ENCODE peak calls at places on chromosomes 2 and 18, in six cellular contexts. L is hepatocyte, R is AG09319, K is fibroblast of lung, Q is type B pancreatic cell, G is tibial artery. I is an unnamed sample.

GRCh38 chr2:10635430-10635829 is 54.3 kb downstream of the NOL10 start:
- DNase-seq in R (no peak), Q (no peak), K (no peak), L (peak), G (no peak), I (no peak)

GRCh38 chr2:127605691-127606277 is 40.2 kb upstream of the GPR17 start:
- DNase-seq in K (no peak), L (no peak), G (no peak), R (no peak), Q (peak), I (peak)

GRCh38 chr2:65061910-65062339 is 5.7 kb downstream of the CEP68 start:
- DNase-seq in G (no peak), L (no peak), Q (no peak), K (no peak), R (no peak), I (no peak)

GRCh38 chr2:148813603-148814065 is 61.4 kb upstream of the KIF5C start:
- DNase-seq in G (no peak), K (no peak), Q (no peak), L (no peak), R (no peak), I (no peak)

GRCh38 chr2:85887566-85888019 is 1.2 kb downstream of the ST3GAL5 start:
- DNase-seq in L (peak), R (no peak), K (peak), Q (no peak), G (peak), I (no peak)

GRCh38 chr2:23411752-23412431 is 26.9 kb downstream of the KLHL29 start:
- DNase-seq in L (no peak), G (no peak), Q (no peak), K (peak), R (peak), I (no peak)

GRCh38 chr2:63580651-63581050 is 7.6 kb downstream of the WDPCP start:
- DNase-seq in R (no peak), L (no peak), Q (no peak), K (no peak), G (no peak), I (no peak)

GRCh38 chr2:77397763-77398162 is 124.4 kb downstream of the LRRTM4 start:
- DNase-seq in R (no peak), G (no peak), Q (no peak), K (no peak), L (peak), I (no peak)

GRCh38 chr18:49745051-49746014 is 68.0 kb downstream of the ACAA2 start:
- DNase-seq in Q (no peak), K (no peak), G (no peak), L (no peak), R (no peak), I (no peak)

GRCh38 chr2:119449526-119449925 is 17.9 kb downstream of the TMEM37 start:
- DNase-seq in Q (no peak), R (no peak), L (no peak), G (no peak), K (no peak), I (no peak)

GRCh38 chr2:118994172-118994700 is 52.2 kb downstream of the MARCO start:
- DNase-seq in R (no peak), Q (peak), G (peak), K (no peak), L (no peak), I (peak)

GRCh38 chr2:121036226-121036692 is 248.7 kb downstream of the TFCP2L1 start:
- DNase-seq in G (no peak), Q (no peak), K (no peak), R (no peak), L (peak), I (no peak)

GRCh38 chr2:53964237-53964952 is 6.4 kb downstream of the PSME4 start:
- DNase-seq in L (no peak), K (no peak), G (no peak), R (no peak), Q (no peak), I (no peak)

GRCh38 chr18:45493830-45494229 is 121.4 kb upstream of the SLC14A2 start:
- DNase-seq in R (no peak), L (no peak), Q (no peak), G (no peak), K (no peak), I (no peak)

GRCh38 chr2:74316616-74317295 is 26.5 kb downstream of the SLC4A5 start:
- DNase-seq in R (no peak), K (no peak), G (no peak), Q (no peak), L (peak), I (no peak)

GRCh38 chr2:172582656-172583055 is 26.8 kb downstream of the PDK1 start:
- DNase-seq in K (no peak), G (no peak), L (no peak), R (no peak), Q (no peak), I (no peak)

GRCh38 chr2:223758131-223758840 is 79.1 kb downstream of the AP1S3 start:
- DNase-seq in R (no peak), K (no peak), Q (no peak), L (no peak), G (no peak), I (peak)

GRCh38 chr2:168348076-168348475 is 100.7 kb upstream of the STK39 start:
- DNase-seq in Q (no peak), G (no peak), K (peak), R (no peak), L (peak), I (no peak)

GRCh38 chr2:42809876-42810125 is 17.4 kb upstream of the HAAO start:
- DNase-seq in G (peak), R (peak), Q (peak), L (peak), K (no peak), I (peak)
- TF ChIP-seq CTCF in G (no peak), R (no peak), Q (peak), L (no peak), K (no peak), I (peak)

GRCh38 chr2:146821836-146822316 is 1023.0 kb upstream of the ACVR2A start:
- DNase-seq in R (no peak), G (no peak), K (peak), Q (no peak), L (no peak), I (no peak)
- TF ChIP-seq CTCF in R (no peak), G (no peak), K (no peak), Q (peak), L (no peak), I (peak)

GRCh38 chr2:9262671-9263171 is 56.1 kb downstream of the ASAP2 start:
- DNase-seq in L (no peak), Q (no peak), K (peak), G (no peak), R (no peak), I (no peak)
- TF ChIP-seq CTCF in L (no peak), Q (no peak), K (no peak), G (no peak), R (no peak), I (no peak)

GRCh38 chr2:134855709-134856108 is 17.3 kb downstream of the ACMSD start:
- DNase-seq in L (no peak), R (no peak), G (no peak), K (no peak), Q (no peak), I (no peak)
- TF ChIP-seq CTCF in L (no peak), R (no peak), G (no peak), K (no peak), Q (no peak), I (no peak)

GRCh38 chr2:197615033-197615652 is 60.2 kb downstream of the RFTN2 start:
- DNase-seq in K (no peak), Q (no peak), R (no peak), L (peak), G (no peak), I (no peak)
- TF ChIP-seq CTCF in K (no peak), Q (no peak), R (no peak), L (peak), G (no peak), I (no peak)

GRCh38 chr2:111900859-111901258 is 2.5 kb downstream of the MERTK start:
- DNase-seq in R (no peak), G (no peak), K (peak), Q (no peak), L (peak), I (peak)
- TF ChIP-seq CTCF in R (peak), G (peak), K (peak), Q (peak), L (peak), I (peak)

GRCh38 chr2:154400891-154401290 is 297.6 kb upstream of the KCNJ3 start:
- DNase-seq in Q (no peak), G (no peak), K (no peak), R (no peak), L (no peak), I (no peak)

GRCh38 chr2:154403242-154403790 is 295.2 kb upstream of the KCNJ3 start:
- DNase-seq in R (no peak), G (no peak), Q (no peak), K (no peak), L (no peak), I (no peak)

GRCh38 chr2:154402138-154402714 is 296.3 kb upstream of the KCNJ3 start:
- DNase-seq in L (peak), G (no peak), Q (no peak), R (no peak), K (peak), I (no peak)
- TF ChIP-seq CTCF in L (peak), G (no peak), Q (peak), R (no peak), K (no peak), I (peak)

GRCh38 chr2:31033032-31033431 is 105.2 kb downstream of the GALNT14 start:
- DNase-seq in R (no peak), K (no peak), L (no peak), Q (no peak), G (no peak), I (no peak)
- TF ChIP-seq CTCF in R (peak), K (no peak), L (no peak), Q (no peak), G (no peak), I (no peak)

DNA sequence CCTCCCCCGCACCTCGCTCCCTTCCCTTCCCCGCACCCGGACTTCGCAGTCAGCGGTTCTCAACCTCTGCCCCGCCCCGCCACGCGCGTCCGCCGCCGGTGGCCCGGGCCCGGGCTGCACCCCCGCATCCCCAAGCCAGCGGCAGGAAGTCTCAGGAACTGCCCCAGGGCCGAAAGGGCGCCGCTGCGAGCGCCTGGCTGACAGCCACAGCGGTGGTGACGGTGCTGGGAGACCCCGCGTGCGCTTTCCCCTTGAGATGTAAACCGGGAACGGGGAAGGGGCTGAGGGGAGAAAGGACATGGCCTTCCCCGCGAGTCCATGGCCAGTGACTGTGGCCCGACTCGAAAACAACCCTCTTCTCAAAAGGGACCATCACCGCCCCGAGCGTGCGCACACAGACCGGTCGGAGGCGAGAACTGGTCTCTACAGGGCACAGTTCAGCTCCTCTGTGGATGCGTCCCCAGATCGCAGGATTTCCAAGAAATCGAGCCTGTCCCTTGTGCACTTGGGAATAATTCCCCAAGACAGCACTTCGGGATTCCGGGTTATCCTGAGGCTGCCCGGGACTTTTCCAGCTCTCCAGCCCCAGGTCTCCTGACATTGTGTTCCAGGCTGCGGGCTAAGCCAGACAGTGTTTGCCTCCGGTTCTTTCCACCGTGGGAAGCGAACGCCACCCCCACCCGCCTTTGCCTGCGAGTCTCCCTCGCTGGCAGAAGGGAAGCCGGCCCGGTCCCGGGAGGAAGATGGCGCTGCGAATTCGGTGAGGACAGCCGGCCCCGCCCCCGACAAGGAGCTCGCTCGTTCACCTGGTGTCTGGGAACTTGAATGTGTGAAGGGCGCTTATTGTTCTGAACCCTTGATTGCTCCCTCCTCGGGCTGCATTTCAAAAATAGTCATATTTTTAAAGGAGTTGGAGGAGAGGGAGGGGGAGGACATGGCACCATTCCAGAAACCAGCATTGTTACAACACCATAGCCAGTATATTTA is 2.7 kb downstream of the LRATD1 start:
- DNase-seq in G (peak), L (peak), R (no peak), K (peak), Q (peak), I (no peak)
- TF ChIP-seq CTCF in G (no peak), L (peak), R (peak), K (no peak), Q (no peak), I (no peak)